ENCODE peak calls at places on chromosomes 3 and 15, in eight cellular contexts. One of them, this sample, is unnamed.

GRCh38 chr15:46280753-46281521 is 646.1 kb downstream of the SQOR start:
- DNase-seq in HepG2: no peak
- DNase-seq in left lung: no peak
- DNase-seq in coronary artery: no peak
- DNase-seq in H7: peak; percentile 40
- DNase-seq in mammary epithelial cell: no peak
- DNase-seq in psoas muscle: no peak
- DNase-seq in cardiac fibroblast: no peak
- DNase-seq in this sample: no peak

GRCh38 chr3:119295816-119296484 is 1.8 kb downstream of the ARHGAP31 start:
- DNase-seq in left lung: no peak
- DNase-seq in HepG2: no peak
- DNase-seq in H7: no peak
- DNase-seq in psoas muscle: no peak
- DNase-seq in coronary artery: no peak
- DNase-seq in cardiac fibroblast: peak; percentile 27
- DNase-seq in mammary epithelial cell: peak; percentile 13
- DNase-seq in this sample: no peak

GRCh38 chr15:43463998-43464397 is 29.0 kb downstream of the TP53BP1 start:
- DNase-seq in HepG2: no peak
- DNase-seq in psoas muscle: no peak
- DNase-seq in cardiac fibroblast: no peak
- DNase-seq in H7: no peak
- DNase-seq in coronary artery: no peak
- DNase-seq in left lung: no peak
- DNase-seq in mammary epithelial cell: no peak
- DNase-seq in this sample: no peak

GRCh38 chr3:51718547-51719412 is 11.9 kb downstream of the GRM2 start:
- DNase-seq in coronary artery: no peak
- DNase-seq in cardiac fibroblast: peak; percentile 52
- DNase-seq in mammary epithelial cell: peak; percentile 61
- DNase-seq in psoas muscle: peak; percentile 72
- DNase-seq in H7: peak; percentile 91
- DNase-seq in left lung: no peak
- DNase-seq in HepG2: peak; percentile 64
- DNase-seq in this sample: no peak

GRCh38 chr15:39061952-39062464 is 497.4 kb upstream of the RASGRP1 start:
- DNase-seq in left lung: no peak
- DNase-seq in psoas muscle: no peak
- DNase-seq in coronary artery: no peak
- DNase-seq in HepG2: no peak
- DNase-seq in mammary epithelial cell: no peak
- DNase-seq in cardiac fibroblast: no peak
- DNase-seq in H7: no peak
- DNase-seq in this sample: no peak

GRCh38 chr3:117630885-117631284 is 921.3 kb downstream of the TUSC7 start:
- DNase-seq in H7: no peak
- DNase-seq in cardiac fibroblast: no peak
- DNase-seq in left lung: no peak
- DNase-seq in coronary artery: no peak
- DNase-seq in HepG2: no peak
- DNase-seq in mammary epithelial cell: no peak
- DNase-seq in psoas muscle: no peak
- DNase-seq in this sample: no peak

GRCh38 chr15:72009207-72009606 is 108.7 kb downstream of the MYO9A start:
- DNase-seq in mammary epithelial cell: no peak
- DNase-seq in HepG2: peak; percentile 44
- DNase-seq in H7: no peak
- DNase-seq in left lung: no peak
- DNase-seq in psoas muscle: no peak
- DNase-seq in cardiac fibroblast: no peak
- DNase-seq in coronary artery: no peak
- DNase-seq in this sample: no peak

GRCh38 chr3:161349529-161350278 is 21.6 kb downstream of the SPTSSB start:
- DNase-seq in cardiac fibroblast: peak; percentile 80
- DNase-seq in coronary artery: no peak
- DNase-seq in H7: no peak
- DNase-seq in mammary epithelial cell: peak; percentile 98
- DNase-seq in psoas muscle: no peak
- DNase-seq in left lung: no peak
- DNase-seq in HepG2: peak; percentile 18
- DNase-seq in this sample: no peak

GRCh38 chr3:119990888-119991287 is 103.4 kb downstream of the GSK3B start:
- DNase-seq in HepG2: no peak
- DNase-seq in H7: no peak
- DNase-seq in psoas muscle: no peak
- DNase-seq in mammary epithelial cell: peak; percentile 78
- DNase-seq in cardiac fibroblast: peak; percentile 21
- DNase-seq in left lung: no peak
- DNase-seq in coronary artery: no peak
- DNase-seq in this sample: no peak

GRCh38 chr15:68416158-68416535 is 15.8 kb downstream of the ITGA11 start:
- DNase-seq in coronary artery: peak; percentile 33
- DNase-seq in cardiac fibroblast: no peak
- DNase-seq in mammary epithelial cell: no peak
- DNase-seq in left lung: no peak
- DNase-seq in HepG2: no peak
- DNase-seq in psoas muscle: no peak
- DNase-seq in H7: no peak
- DNase-seq in this sample: no peak

GRCh38 chr3:131349946-131350347 is 31.6 kb upstream of the NUDT16 start:
- DNase-seq in psoas muscle: no peak
- DNase-seq in mammary epithelial cell: peak; percentile 78
- DNase-seq in cardiac fibroblast: peak; percentile 66
- DNase-seq in left lung: no peak
- DNase-seq in coronary artery: no peak
- DNase-seq in HepG2: no peak
- DNase-seq in H7: no peak
- DNase-seq in this sample: no peak

GRCh38 chr3:2837233-2837632 is 272.9 kb downstream of the IL5RA start:
- DNase-seq in coronary artery: no peak
- DNase-seq in cardiac fibroblast: no peak
- DNase-seq in H7: no peak
- DNase-seq in HepG2: no peak
- DNase-seq in left lung: no peak
- DNase-seq in psoas muscle: no peak
- DNase-seq in mammary epithelial cell: no peak
- DNase-seq in this sample: no peak

GRCh38 chr15:41660235-41661077 is at the start of gene MGA:
- DNase-seq in HepG2: peak; percentile 74
- DNase-seq in mammary epithelial cell: peak; percentile 89
- DNase-seq in cardiac fibroblast: peak; percentile 95
- DNase-seq in H7: peak; percentile 93
- DNase-seq in left lung: peak; percentile 96
- DNase-seq in coronary artery: peak; percentile 94
- DNase-seq in psoas muscle: peak; percentile 93
- DNase-seq in this sample: peak; percentile 92
- H3K4me3 ChIP-seq in HepG2: peak within 1 kb of the TSS; percentile 61
- H3K4me3 ChIP-seq in mammary epithelial cell: peak within 1 kb of the TSS; percentile 62
- H3K4me3 ChIP-seq in cardiac fibroblast: peak within 1 kb of the TSS; percentile 65
- H3K4me3 ChIP-seq in H7: peak within 1 kb of the TSS; percentile 87
- H3K4me3 ChIP-seq in left lung: peak within 1 kb of the TSS; percentile 39
- H3K4me3 ChIP-seq in coronary artery: peak within 1 kb of the TSS; percentile 75
- H3K4me3 ChIP-seq in psoas muscle: peak within 1 kb of the TSS; percentile 76
- H3K4me3 ChIP-seq in this sample: peak within 1 kb of the TSS; percentile 60

DNA sequence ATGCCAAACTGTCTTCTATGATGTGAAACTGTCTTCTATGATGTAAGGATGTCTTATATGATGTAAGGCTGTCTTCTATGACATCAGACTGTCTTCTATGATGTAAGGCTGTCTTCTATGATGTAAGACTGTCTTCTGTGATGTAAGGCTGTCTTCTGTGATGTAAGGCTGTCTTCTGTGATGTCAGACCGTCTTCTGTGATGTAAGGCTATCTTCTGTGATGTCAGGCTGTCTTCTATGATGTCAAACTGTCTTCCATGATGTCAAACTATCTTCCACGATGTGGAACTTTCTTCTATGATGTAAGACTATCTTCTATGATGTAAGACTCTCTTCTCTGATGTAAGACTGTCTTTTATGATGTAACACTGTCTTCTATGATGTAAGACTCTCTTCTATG is 27.9 kb downstream of the MGLL start:
- DNase-seq in cardiac fibroblast: no peak
- DNase-seq in mammary epithelial cell: no peak
- DNase-seq in H7: no peak
- DNase-seq in psoas muscle: no peak
- DNase-seq in HepG2: no peak
- DNase-seq in left lung: no peak
- DNase-seq in coronary artery: no peak
- DNase-seq in this sample: no peak
- H3K4me3 ChIP-seq in cardiac fibroblast: no peak overlapping the region
- H3K4me3 ChIP-seq in mammary epithelial cell: no peak overlapping the region
- H3K4me3 ChIP-seq in H7: no peak overlapping the region
- H3K4me3 ChIP-seq in psoas muscle: no peak overlapping the region
- H3K4me3 ChIP-seq in HepG2: no peak overlapping the region
- H3K4me3 ChIP-seq in left lung: no peak overlapping the region
- H3K4me3 ChIP-seq in coronary artery: no peak overlapping the region
- H3K4me3 ChIP-seq in this sample: no peak overlapping the region

DNA sequence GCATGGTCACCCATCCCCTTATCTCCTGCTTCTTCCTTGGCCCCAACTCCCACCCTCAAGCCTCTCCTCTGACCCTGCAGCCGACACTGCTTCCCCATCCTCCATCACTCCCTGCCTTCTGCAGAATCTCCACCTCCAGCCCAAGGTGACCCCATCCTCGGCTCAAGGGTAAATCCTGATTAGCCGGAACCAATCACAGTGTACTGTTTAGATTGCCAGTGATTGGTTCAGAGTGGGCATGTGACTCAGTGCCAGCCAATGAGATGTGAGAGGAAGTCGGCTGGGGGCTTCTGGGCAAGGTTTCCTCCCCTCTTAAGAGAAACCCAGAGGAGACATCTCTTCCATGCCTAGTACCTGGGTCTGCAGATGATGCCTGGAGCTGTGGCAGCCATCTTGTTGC is 10.3 kb downstream of the CACNA2D2 start:
- DNase-seq in mammary epithelial cell: no peak
- DNase-seq in cardiac fibroblast: no peak
- DNase-seq in coronary artery: no peak
- DNase-seq in psoas muscle: no peak
- DNase-seq in H7: no peak
- DNase-seq in HepG2: no peak
- DNase-seq in left lung: no peak
- DNase-seq in this sample: no peak
- H3K4me3 ChIP-seq in mammary epithelial cell: no peak overlapping the region
- H3K4me3 ChIP-seq in cardiac fibroblast: no peak overlapping the region
- H3K4me3 ChIP-seq in coronary artery: no peak overlapping the region
- H3K4me3 ChIP-seq in psoas muscle: no peak overlapping the region
- H3K4me3 ChIP-seq in H7: no peak overlapping the region
- H3K4me3 ChIP-seq in HepG2: no peak overlapping the region
- H3K4me3 ChIP-seq in left lung: no peak overlapping the region
- H3K4me3 ChIP-seq in this sample: no peak overlapping the region

GRCh38 chr15:74133703-74134386 is 3.5 kb downstream of the ISLR2 start:
- DNase-seq in HepG2: no peak
- DNase-seq in left lung: no peak
- DNase-seq in mammary epithelial cell: no peak
- DNase-seq in psoas muscle: no peak
- DNase-seq in cardiac fibroblast: no peak
- DNase-seq in H7: peak; percentile 75
- DNase-seq in coronary artery: no peak
- DNase-seq in this sample: no peak

GRCh38 chr15:74134387-74135027 is 4.1 kb downstream of the ISLR2 start:
- DNase-seq in cardiac fibroblast: no peak
- DNase-seq in coronary artery: no peak
- DNase-seq in mammary epithelial cell: no peak
- DNase-seq in left lung: peak; percentile 85
- DNase-seq in psoas muscle: peak; percentile 78
- DNase-seq in HepG2: no peak
- DNase-seq in H7: peak; percentile 91
- DNase-seq in this sample: no peak

GRCh38 chr15:74133071-74133702 is 2.8 kb downstream of the ISLR2 start:
- DNase-seq in cardiac fibroblast: no peak
- DNase-seq in H7: peak; percentile 75
- DNase-seq in mammary epithelial cell: no peak
- DNase-seq in HepG2: no peak
- DNase-seq in coronary artery: no peak
- DNase-seq in psoas muscle: no peak
- DNase-seq in left lung: no peak
- DNase-seq in this sample: no peak

GRCh38 chr15:74136584-74137543 is 6.5 kb downstream of the ISLR2 start:
- DNase-seq in mammary epithelial cell: no peak
- DNase-seq in H7: no peak
- DNase-seq in coronary artery: no peak
- DNase-seq in left lung: no peak
- DNase-seq in cardiac fibroblast: peak; percentile 59
- DNase-seq in psoas muscle: no peak
- DNase-seq in HepG2: no peak
- DNase-seq in this sample: no peak

DNA sequence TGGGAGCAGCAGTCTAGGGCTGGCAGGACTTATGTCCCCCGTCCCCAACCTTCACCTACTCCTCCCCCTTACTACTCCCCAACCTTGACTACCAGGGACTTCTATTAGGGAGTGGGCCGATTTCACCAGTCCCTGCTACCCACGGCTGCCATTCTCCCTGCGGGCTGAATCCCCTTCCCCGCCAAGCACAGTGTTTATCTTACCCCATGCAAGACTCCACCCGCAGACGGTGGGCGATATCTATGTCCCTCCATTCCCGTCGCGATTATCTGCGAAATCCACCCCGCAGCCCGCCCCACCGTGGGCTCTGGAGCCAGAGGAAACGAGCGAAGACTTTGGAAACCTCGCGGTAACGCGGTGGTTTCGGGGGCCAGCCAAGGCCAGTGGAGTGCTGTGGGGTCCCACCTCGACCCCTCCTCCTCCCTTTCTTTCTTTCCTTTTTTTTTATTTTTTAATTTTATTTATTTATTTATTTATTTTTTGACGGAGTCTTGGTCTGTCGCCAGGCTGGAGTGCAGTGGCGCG is 4.7 kb downstream of the ISLR2 start:
- DNase-seq in coronary artery: no peak
- DNase-seq in cardiac fibroblast: no peak
- DNase-seq in HepG2: no peak
- DNase-seq in left lung: no peak
- DNase-seq in H7: no peak
- DNase-seq in mammary epithelial cell: no peak
- DNase-seq in psoas muscle: no peak
- DNase-seq in this sample: no peak
- H3K4me3 ChIP-seq in coronary artery: no peak overlapping the region
- H3K4me3 ChIP-seq in cardiac fibroblast: no peak overlapping the region
- H3K4me3 ChIP-seq in HepG2: no peak overlapping the region
- H3K4me3 ChIP-seq in left lung: no peak overlapping the region
- H3K4me3 ChIP-seq in H7: no peak overlapping the region
- H3K4me3 ChIP-seq in mammary epithelial cell: no peak overlapping the region
- H3K4me3 ChIP-seq in psoas muscle: peak overlapping the region; percentile 64
- H3K4me3 ChIP-seq in this sample: peak overlapping the region; percentile 58

GRCh38 chr3:75192065-75192658 is 472.0 kb upstream of the FRG2C start:
- DNase-seq in mammary epithelial cell: peak; percentile 34
- DNase-seq in coronary artery: no peak
- DNase-seq in cardiac fibroblast: peak; percentile 56
- DNase-seq in psoas muscle: no peak
- DNase-seq in H7: no peak
- DNase-seq in HepG2: peak; percentile 35
- DNase-seq in left lung: no peak
- DNase-seq in this sample: no peak
- H3K4me3 ChIP-seq in mammary epithelial cell: no peak overlapping the region
- H3K4me3 ChIP-seq in coronary artery: no peak overlapping the region
- H3K4me3 ChIP-seq in cardiac fibroblast: no peak overlapping the region
- H3K4me3 ChIP-seq in psoas muscle: no peak overlapping the region
- H3K4me3 ChIP-seq in H7: no peak overlapping the region
- H3K4me3 ChIP-seq in HepG2: no peak overlapping the region
- H3K4me3 ChIP-seq in left lung: no peak overlapping the region
- H3K4me3 ChIP-seq in this sample: no peak overlapping the region

This sample was measured in right atrium auricular region.